ENCODE peak calls at places on chromosomes 1 and 21, in ten cellular contexts. W is CD8-positive, alpha-beta memory T cell; D is PC-9; U is MM.1S; X is Peyer's patch; S is fibroblast of lung; L is uterus; Q is body of pancreas; J is AG04450; M is esophagus squamous epithelium. Y is an unnamed sample.
A peak's percentile ranks its signal among the peaks of the same experiment; 100 is the strongest.

GRCh38 chr1:29209173-29209572 is 21.6 kb downstream of the MECR start:
- DNase-seq in W (no peak), D (no peak), U (no peak), X (no peak), S (peak; percentile 66), L (no peak), Q (no peak), J (no peak), M (no peak), Y (no peak)

GRCh38 chr1:243234978-243235657 is 20.0 kb downstream of the CEP170 start:
- DNase-seq in W (no peak), D (no peak), U (no peak), X (no peak), S (peak; percentile 81), L (no peak), Q (no peak), J (peak; percentile 23), M (no peak), Y (no peak)

GRCh38 chr1:57163789-57164188 is 198.0 kb upstream of the C8B start:
- DNase-seq in W (no peak), D (no peak), U (no peak), X (no peak), S (no peak), L (no peak), Q (no peak), J (no peak), M (no peak), Y (no peak)

GRCh38 chr21:21246007-21246406 is 247.8 kb downstream of the NCAM2 start:
- DNase-seq in W (no peak), D (no peak), U (no peak), X (no peak), S (no peak), L (no peak), Q (no peak), J (no peak), M (no peak), Y (no peak)

GRCh38 chr1:34946211-34946610 is 16.8 kb upstream of the DLGAP3 start:
- DNase-seq in W (no peak), D (peak; percentile 29), U (no peak), X (no peak), S (no peak), L (no peak), Q (no peak), J (no peak), M (no peak), Y (no peak)

GRCh38 chr1:198449727-198450433 is 90.6 kb downstream of the ATP6V1G3 start:
- DNase-seq in W (no peak), D (no peak), U (no peak), X (no peak), S (peak; percentile 77), L (no peak), Q (no peak), J (no peak), M (no peak), Y (peak; percentile 56)

GRCh38 chr1:73978964-73979363 is 219.0 kb downstream of the LRRIQ3 start:
- DNase-seq in W (no peak), D (no peak), U (no peak), X (no peak), S (no peak), L (no peak), Q (no peak), J (no peak), M (no peak), Y (no peak)

GRCh38 chr1:93749894-93750301 is 68.3 kb upstream of the BCAR3 start:
- DNase-seq in W (no peak), D (no peak), U (peak; percentile 19), X (no peak), S (no peak), L (no peak), Q (no peak), J (no peak), M (no peak), Y (no peak)

GRCh38 chr1:198935371-198935921 is 296.6 kb downstream of the PTPRC start:
- DNase-seq in W (peak; percentile 50), D (peak; percentile 84), U (no peak), X (peak; percentile 74), S (peak; percentile 99), L (peak; percentile 26), Q (peak; percentile 59), J (peak; percentile 92), M (no peak), Y (peak; percentile 78)

GRCh38 chr1:29125237-29125641 is 1.5 kb upstream of the TMEM200B start:
- DNase-seq in W (no peak), D (no peak), U (no peak), X (no peak), S (no peak), L (no peak), Q (no peak), J (no peak), M (no peak), Y (no peak)

GRCh38 chr1:26848947-26849774 is 13.8 kb upstream of the SFN start:
- DNase-seq in W (no peak), D (peak; percentile 98), U (no peak), X (peak; percentile 96), S (peak; percentile 89), L (peak; percentile 70), Q (peak; percentile 31), J (no peak), M (no peak), Y (peak; percentile 97)
- H3K27ac ChIP-seq in W (no peak overlapping the region), D (peak overlapping the region; percentile 100), U (no peak overlapping the region), X (peak overlapping the region; percentile 96), S (peak overlapping the region; percentile 86), L (peak overlapping the region; percentile 72), Q (no peak overlapping the region), J (peak overlapping the region; percentile 87), M (peak overlapping the region; percentile 98), Y (peak overlapping the region; percentile 99)

GRCh38 chr1:203326830-203327683 is 21.7 kb downstream of the BTG2 start:
- DNase-seq in W (peak; percentile 95), D (peak; percentile 94), U (peak; percentile 99), X (peak; percentile 98), S (peak; percentile 83), L (peak; percentile 92), Q (peak; percentile 96), J (peak; percentile 51), M (peak; percentile 70), Y (no peak)
- H3K27ac ChIP-seq in W (peak overlapping the region; percentile 90), D (peak overlapping the region; percentile 61), U (peak overlapping the region; percentile 91), X (peak overlapping the region; percentile 96), S (no peak overlapping the region), L (peak overlapping the region; percentile 98), Q (peak overlapping the region; percentile 93), J (peak overlapping the region; percentile 39), M (peak overlapping the region; percentile 91), Y (peak overlapping the region; percentile 80)

DNA sequence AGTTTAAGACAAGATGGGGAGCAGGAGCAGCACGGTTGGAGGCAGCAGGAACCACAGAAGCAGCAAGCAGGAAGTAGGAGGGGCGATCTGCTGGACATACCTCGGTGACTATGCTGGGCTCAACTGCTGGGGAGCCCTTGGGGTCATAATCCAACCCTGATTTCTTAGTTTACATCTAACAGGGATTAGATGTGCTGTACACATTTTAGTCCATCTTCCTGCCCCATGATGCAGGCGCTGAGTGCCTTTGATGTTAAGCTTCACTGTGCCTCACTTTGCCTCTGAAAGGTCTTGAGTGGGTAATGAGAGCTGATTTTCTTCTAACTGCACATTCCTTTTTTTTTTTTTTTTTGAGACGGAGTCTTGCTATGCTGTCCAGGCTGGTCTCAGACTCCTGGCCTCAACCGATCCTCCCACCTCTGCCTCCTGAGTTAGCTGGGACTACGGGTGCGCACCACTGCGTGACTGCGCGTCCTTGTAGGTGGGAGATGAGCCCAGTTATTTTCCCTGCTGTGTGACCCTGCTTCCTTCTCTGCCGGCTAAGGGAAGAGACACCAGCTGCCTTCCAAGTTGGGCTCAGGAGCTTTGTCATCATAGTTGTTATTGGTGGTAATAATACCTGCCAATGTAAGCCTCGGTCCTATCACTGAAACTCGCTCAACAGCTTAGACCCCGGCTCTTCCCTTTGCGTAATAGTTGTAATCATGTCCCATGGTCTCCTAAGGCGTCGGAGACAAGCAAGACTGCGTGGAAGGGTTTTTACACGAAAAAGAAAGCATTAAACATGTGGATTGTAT is 1.1 kb upstream of the RCAN3 start:
- DNase-seq in W (no peak), D (no peak), U (peak; percentile 76), X (peak; percentile 86), S (no peak), L (no peak), Q (no peak), J (no peak), M (no peak), Y (no peak)
- H3K27ac ChIP-seq in W (peak overlapping the region; percentile 82), D (no peak overlapping the region), U (peak overlapping the region; percentile 75), X (peak overlapping the region; percentile 92), S (peak overlapping the region; percentile 52), L (peak overlapping the region; percentile 75), Q (peak overlapping the region; percentile 91), J (no peak overlapping the region), M (peak overlapping the region; percentile 89), Y (peak overlapping the region; percentile 85)

GRCh38 chr1:90505806-90506205 is 211.3 kb downstream of the BARHL2 start:
- DNase-seq in W (no peak), D (no peak), U (no peak), X (no peak), S (no peak), L (no peak), Q (no peak), J (no peak), M (no peak), Y (no peak)

GRCh38 chr1:90502194-90502593 is 214.9 kb downstream of the BARHL2 start:
- DNase-seq in W (no peak), D (no peak), U (no peak), X (no peak), S (no peak), L (no peak), Q (no peak), J (no peak), M (no peak), Y (no peak)

GRCh38 chr1:90504509-90504908 is 212.6 kb downstream of the BARHL2 start:
- DNase-seq in W (no peak), D (no peak), U (no peak), X (no peak), S (peak; percentile 0), L (no peak), Q (no peak), J (no peak), M (no peak), Y (no peak)

GRCh38 chr1:90502696-90503095 is 214.4 kb downstream of the BARHL2 start:
- DNase-seq in W (no peak), D (no peak), U (no peak), X (no peak), S (no peak), L (no peak), Q (no peak), J (no peak), M (no peak), Y (no peak)

DNA sequence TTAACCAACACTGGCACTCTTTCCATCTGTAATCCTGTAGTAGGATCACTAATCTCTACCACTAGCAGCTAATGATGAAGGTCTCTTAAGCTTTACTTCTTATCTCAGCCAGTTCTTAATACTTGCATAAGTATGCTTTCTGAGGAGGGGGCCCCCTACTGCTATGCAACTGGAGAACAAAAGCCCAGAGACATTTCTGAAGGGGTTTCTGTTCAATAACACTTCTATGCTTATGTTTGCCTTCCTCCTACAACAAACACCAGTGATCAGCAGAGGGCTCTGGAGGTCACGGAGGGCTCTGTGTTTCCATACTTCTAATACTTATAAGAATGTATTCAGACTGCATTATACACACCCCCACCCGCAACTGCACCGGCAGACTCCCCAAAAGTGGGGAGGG is 215.8 kb downstream of the BARHL2 start:
- DNase-seq in W (no peak), D (no peak), U (no peak), X (no peak), S (no peak), L (no peak), Q (no peak), J (no peak), M (no peak), Y (no peak)
- H3K27ac ChIP-seq in W (no peak overlapping the region), D (no peak overlapping the region), U (no peak overlapping the region), X (no peak overlapping the region), S (no peak overlapping the region), L (no peak overlapping the region), Q (no peak overlapping the region), J (no peak overlapping the region), M (no peak overlapping the region), Y (no peak overlapping the region)

Y was measured in epithelial cell of prostate.